ENCODE peak calls at places on chromosomes 3 and 15, in eight cellular contexts. M is CD8-positive, alpha-beta T cell; Y is substantia nigra; J is K562; R is A549; D is IMR-90; F is RWPE1; O is lower lobe of right lung. K is an unnamed sample.

GRCh38 chr3:193897288-193897687 is 238.7 kb upstream of the HES1 start:
- DNase-seq in M (no peak), Y (no peak), J (peak), R (no peak), D (no peak), F (no peak), O (no peak), K (no peak)

GRCh38 chr15:33654859-33655258 is 313.4 kb upstream of the CHRM5 start:
- DNase-seq in M (no peak), Y (no peak), J (no peak), R (no peak), D (no peak), F (peak), O (no peak), K (no peak)

GRCh38 chr3:131053021-131053420 is 26.3 kb downstream of the NEK11 start:
- DNase-seq in M (no peak), Y (no peak), J (no peak), R (no peak), D (peak), F (no peak), O (no peak), K (peak)

GRCh38 chr15:40454904-40455391 is 14.2 kb downstream of the BAHD1 start:
- DNase-seq in M (no peak), Y (no peak), J (no peak), R (no peak), D (peak), F (peak), O (no peak), K (no peak)

GRCh38 chr15:27057904-27058645 is 87.1 kb downstream of the GABRG3 start:
- DNase-seq in M (no peak), Y (no peak), J (no peak), R (peak), D (no peak), F (peak), O (no peak), K (no peak)

GRCh38 chr3:169929830-169930519 is 18.6 kb downstream of the SAMD7 start:
- DNase-seq in M (no peak), Y (no peak), J (peak), R (no peak), D (no peak), F (no peak), O (no peak), K (no peak)

GRCh38 chr3:120763601-120764000 is 21.1 kb downstream of the GTF2E1 start:
- DNase-seq in M (no peak), Y (no peak), J (no peak), R (no peak), D (no peak), F (no peak), O (no peak), K (no peak)

GRCh38 chr15:99613887-99614642 is 48.3 kb downstream of the MEF2A start:
- DNase-seq in M (no peak), Y (no peak), J (no peak), R (no peak), D (peak), F (peak), O (peak), K (no peak)

GRCh38 chr15:42591238-42591936 is 16.0 kb downstream of the STARD9 start:
- DNase-seq in M (no peak), Y (no peak), J (peak), R (peak), D (peak), F (no peak), O (no peak), K (peak)

GRCh38 chr15:59995568-59996349 is 8.4 kb upstream of the FOXB1 start:
- DNase-seq in M (no peak), Y (no peak), J (no peak), R (no peak), D (no peak), F (no peak), O (no peak), K (no peak)

GRCh38 chr15:27028836-27029482 is 58.0 kb downstream of the GABRG3 start:
- DNase-seq in M (no peak), Y (no peak), J (no peak), R (no peak), D (no peak), F (no peak), O (no peak), K (no peak)

GRCh38 chr3:65953301-65953812 is 85.4 kb downstream of the MAGI1 start:
- DNase-seq in M (no peak), Y (no peak), J (no peak), R (no peak), D (no peak), F (no peak), O (peak), K (peak)

GRCh38 chr3:187291001-187291511 is 481 bp downstream of the MASP1 start:
- DNase-seq in M (no peak), Y (no peak), J (no peak), R (no peak), D (peak), F (no peak), O (no peak), K (no peak)

GRCh38 chr15:31544361-31544760 is 217.7 kb downstream of the KLF13 start:
- DNase-seq in M (no peak), Y (no peak), J (no peak), R (no peak), D (no peak), F (no peak), O (no peak), K (no peak)

GRCh38 chr3:128497305-128498126 is 4.5 kb upstream of the GATA2 start:
- DNase-seq in M (peak), Y (no peak), J (peak), R (peak), D (no peak), F (peak), O (peak), K (peak)

GRCh38 chr15:100973351-100974034 is 54.3 kb downstream of the LRRK1 start:
- DNase-seq in M (no peak), Y (no peak), J (no peak), R (no peak), D (no peak), F (no peak), O (no peak), K (peak)

GRCh38 chr15:91915576-91915975 is 62.1 kb downstream of the SLCO3A1 start:
- DNase-seq in M (no peak), Y (no peak), J (no peak), R (no peak), D (no peak), F (no peak), O (no peak), K (no peak)

GRCh38 chr3:67858492-67858891 is 204.1 kb upstream of the SUCLG2 start:
- DNase-seq in M (no peak), Y (no peak), J (no peak), R (no peak), D (no peak), F (no peak), O (no peak), K (no peak)

GRCh38 chr15:25242166-25242879 is 196.5 kb downstream of the UBE3A start:
- DNase-seq in M (no peak), Y (no peak), J (no peak), R (no peak), D (no peak), F (no peak), O (peak), K (no peak)

GRCh38 chr3:30855390-30855789 is 39.1 kb downstream of the GADL1 start:
- DNase-seq in M (no peak), Y (no peak), J (no peak), R (no peak), D (no peak), F (peak), O (no peak), K (no peak)

GRCh38 chr3:9600597-9600996 is 47.0 kb upstream of the LHFPL4 start:
- DNase-seq in M (no peak), Y (no peak), J (no peak), R (peak), D (no peak), F (peak), O (peak), K (no peak)

GRCh38 chr15:89095073-89095472 is 6.8 kb downstream of the ABHD2 start:
- DNase-seq in M (no peak), Y (no peak), J (no peak), R (no peak), D (no peak), F (no peak), O (no peak), K (no peak)

GRCh38 chr3:62873672-62874397 is 1.4 kb downstream of the CADPS start:
- DNase-seq in M (no peak), Y (peak), J (no peak), R (peak), D (no peak), F (no peak), O (peak), K (no peak)

GRCh38 chr3:126851382-126851781 is 131.5 kb upstream of the PLXNA1 start:
- DNase-seq in M (no peak), Y (no peak), J (no peak), R (no peak), D (no peak), F (no peak), O (no peak), K (no peak)

GRCh38 chr15:73038186-73038585 is 14.1 kb upstream of the NEO1 start:
- DNase-seq in M (no peak), Y (no peak), J (no peak), R (no peak), D (no peak), F (no peak), O (no peak), K (no peak)

GRCh38 chr3:152104847-152105415 is 163.8 kb upstream of the MBNL1 start:
- DNase-seq in M (no peak), Y (no peak), J (no peak), R (no peak), D (no peak), F (no peak), O (no peak), K (no peak)

GRCh38 chr3:180804871-180805430 is 107.5 kb upstream of the FXR1 start:
- DNase-seq in M (no peak), Y (no peak), J (no peak), R (peak), D (peak), F (peak), O (no peak), K (peak)

GRCh38 chr3:167740961-167741587 is 5.6 kb downstream of the SERPINI1 start:
- DNase-seq in M (peak), Y (peak), J (no peak), R (peak), D (peak), F (no peak), O (no peak), K (peak)

GRCh38 chr15:70854669-70854976 is 666 bp upstream of the LARP6 start:
- DNase-seq in M (no peak), Y (no peak), J (no peak), R (peak), D (peak), F (peak), O (no peak), K (peak)
- H3K27ac ChIP-seq in M (no peak), Y (peak), J (no peak), R (peak), D (peak), F (peak), O (peak), K (peak)

GRCh38 chr3:35790764-35791163 is 151.4 kb downstream of the ARPP21 start:
- DNase-seq in M (no peak), Y (no peak), J (no peak), R (no peak), D (no peak), F (no peak), O (no peak), K (no peak)
- H3K27ac ChIP-seq in M (no peak), Y (no peak), J (no peak), R (no peak), D (no peak), F (no peak), O (no peak), K (no peak)

DNA sequence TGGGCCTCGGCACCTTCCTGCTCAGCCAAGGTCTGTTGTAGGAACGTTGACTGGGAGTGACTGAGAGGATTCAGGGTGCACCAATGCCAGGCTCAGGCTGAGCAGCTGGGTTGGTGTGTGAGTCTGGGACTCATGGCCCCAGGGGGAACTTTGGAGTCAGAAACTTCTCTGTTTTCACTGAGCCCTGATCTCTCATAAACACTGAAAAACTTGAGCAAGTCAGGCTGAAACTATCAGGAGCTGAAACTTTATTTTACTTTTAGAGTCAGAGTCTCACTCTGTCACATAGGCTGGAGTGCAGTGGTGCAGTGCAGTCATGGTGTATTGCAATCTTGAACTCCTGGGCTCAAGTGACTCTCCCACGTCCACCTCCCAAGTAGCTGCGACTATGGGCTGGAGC is 3.0 kb downstream of the TRAK1 start:
- DNase-seq in M (no peak), Y (no peak), J (no peak), R (no peak), D (no peak), F (no peak), O (no peak), K (no peak)
- H3K27ac ChIP-seq in M (no peak), Y (no peak), J (no peak), R (no peak), D (no peak), F (peak), O (no peak), K (no peak)

GRCh38 chr3:47605646-47606045 is 27.0 kb upstream of the CSPG5 start:
- DNase-seq in M (no peak), Y (no peak), J (no peak), R (no peak), D (peak), F (no peak), O (no peak), K (peak)
- H3K27ac ChIP-seq in M (no peak), Y (no peak), J (no peak), R (no peak), D (no peak), F (no peak), O (no peak), K (no peak)

GRCh38 chr3:42865256-42865655 is 10.4 kb downstream of the CYP8B1 start:
- DNase-seq in M (no peak), Y (no peak), J (no peak), R (no peak), D (no peak), F (no peak), O (no peak), K (no peak)
- H3K27ac ChIP-seq in M (no peak), Y (no peak), J (no peak), R (no peak), D (no peak), F (no peak), O (no peak), K (no peak)

K was measured in endothelial cell of umbilical vein.